ENCODE peak calls at places on chromosomes 13 and 19, in six cellular contexts. One of them, this sample, is unnamed.

GRCh38 chr13:29937836-29938235 is 87.4 kb upstream of the UBL3 start:
- DNase-seq in mucosa of descending colon: no peak
- DNase-seq in lower leg skin: no peak
- DNase-seq in thoracic aorta: no peak
- DNase-seq in AG04450: no peak
- DNase-seq in CD4-positive, alpha-beta T cell: peak
- DNase-seq in this sample: no peak

GRCh38 chr13:25771641-25772478 is 280.0 kb downstream of the SHISA2 start:
- DNase-seq in AG04450: no peak
- DNase-seq in mucosa of descending colon: no peak
- DNase-seq in thoracic aorta: no peak
- DNase-seq in CD4-positive, alpha-beta T cell: no peak
- DNase-seq in lower leg skin: no peak
- DNase-seq in this sample: no peak

GRCh38 chr19:50230379-50231351 is 27.2 kb downstream of the MYH14 start:
- DNase-seq in lower leg skin: no peak
- DNase-seq in thoracic aorta: no peak
- DNase-seq in CD4-positive, alpha-beta T cell: no peak
- DNase-seq in mucosa of descending colon: no peak
- DNase-seq in AG04450: no peak
- DNase-seq in this sample: no peak

GRCh38 chr13:77124423-77124822 is 97.5 kb upstream of the FBXL3 start:
- DNase-seq in mucosa of descending colon: no peak
- DNase-seq in CD4-positive, alpha-beta T cell: no peak
- DNase-seq in thoracic aorta: no peak
- DNase-seq in lower leg skin: no peak
- DNase-seq in AG04450: no peak
- DNase-seq in this sample: no peak

GRCh38 chr19:51122112-51122981 is 2.4 kb upstream of the SIGLEC9 start:
- DNase-seq in AG04450: no peak
- DNase-seq in lower leg skin: no peak
- DNase-seq in thoracic aorta: no peak
- DNase-seq in mucosa of descending colon: peak
- DNase-seq in CD4-positive, alpha-beta T cell: no peak
- DNase-seq in this sample: no peak

GRCh38 chr13:38202730-38203129 is 146.9 kb upstream of the UFM1 start:
- DNase-seq in mucosa of descending colon: no peak
- DNase-seq in CD4-positive, alpha-beta T cell: no peak
- DNase-seq in lower leg skin: no peak
- DNase-seq in AG04450: no peak
- DNase-seq in thoracic aorta: no peak
- DNase-seq in this sample: no peak

GRCh38 chr19:52094526-52094925 is 1.0 kb downstream of the ZNF841 start:
- DNase-seq in mucosa of descending colon: no peak
- DNase-seq in CD4-positive, alpha-beta T cell: no peak
- DNase-seq in thoracic aorta: no peak
- DNase-seq in lower leg skin: no peak
- DNase-seq in AG04450: no peak
- DNase-seq in this sample: no peak

GRCh38 chr13:23381877-23382276 is 51.6 kb downstream of the SACS start:
- DNase-seq in CD4-positive, alpha-beta T cell: no peak
- DNase-seq in lower leg skin: no peak
- DNase-seq in thoracic aorta: no peak
- DNase-seq in AG04450: no peak
- DNase-seq in mucosa of descending colon: no peak
- DNase-seq in this sample: no peak

GRCh38 chr13:98032168-98032567 is 78.7 kb downstream of the IPO5 start:
- DNase-seq in mucosa of descending colon: no peak
- DNase-seq in thoracic aorta: no peak
- DNase-seq in AG04450: no peak
- DNase-seq in lower leg skin: no peak
- DNase-seq in CD4-positive, alpha-beta T cell: no peak
- DNase-seq in this sample: no peak

GRCh38 chr19:1106841-1107654 is 3.3 kb downstream of the GPX4 start:
- DNase-seq in thoracic aorta: no peak
- DNase-seq in mucosa of descending colon: no peak
- DNase-seq in AG04450: no peak
- DNase-seq in CD4-positive, alpha-beta T cell: no peak
- DNase-seq in lower leg skin: no peak
- DNase-seq in this sample: peak

GRCh38 chr13:33633701-33634525 is 184.0 kb upstream of the RFC3 start:
- DNase-seq in mucosa of descending colon: no peak
- DNase-seq in lower leg skin: no peak
- DNase-seq in thoracic aorta: no peak
- DNase-seq in CD4-positive, alpha-beta T cell: no peak
- DNase-seq in AG04450: no peak
- DNase-seq in this sample: no peak

GRCh38 chr13:43963726-43964125 is 84.0 kb downstream of the LACC1 start:
- DNase-seq in mucosa of descending colon: no peak
- DNase-seq in CD4-positive, alpha-beta T cell: no peak
- DNase-seq in lower leg skin: no peak
- DNase-seq in AG04450: no peak
- DNase-seq in thoracic aorta: no peak
- DNase-seq in this sample: no peak

GRCh38 chr13:31846984-31847752 is 107.8 kb downstream of the RXFP2 start:
- DNase-seq in CD4-positive, alpha-beta T cell: no peak
- DNase-seq in mucosa of descending colon: no peak
- DNase-seq in AG04450: no peak
- DNase-seq in thoracic aorta: no peak
- DNase-seq in lower leg skin: no peak
- DNase-seq in this sample: no peak

GRCh38 chr13:98524391-98524790 is 52.5 kb downstream of the STK24 start:
- DNase-seq in AG04450: no peak
- DNase-seq in mucosa of descending colon: no peak
- DNase-seq in lower leg skin: no peak
- DNase-seq in CD4-positive, alpha-beta T cell: no peak
- DNase-seq in thoracic aorta: no peak
- DNase-seq in this sample: no peak

GRCh38 chr13:24214528-24214927 is 54.0 kb downstream of the SPATA13 start:
- DNase-seq in AG04450: no peak
- DNase-seq in CD4-positive, alpha-beta T cell: no peak
- DNase-seq in thoracic aorta: no peak
- DNase-seq in lower leg skin: no peak
- DNase-seq in mucosa of descending colon: no peak
- DNase-seq in this sample: no peak

GRCh38 chr19:16026756-16027155 is 49.5 kb upstream of the TPM4 start:
- DNase-seq in CD4-positive, alpha-beta T cell: no peak
- DNase-seq in AG04450: no peak
- DNase-seq in mucosa of descending colon: no peak
- DNase-seq in lower leg skin: no peak
- DNase-seq in thoracic aorta: no peak
- DNase-seq in this sample: no peak

GRCh38 chr13:79229761-79230160 is 176.3 kb downstream of the RBM26 start:
- DNase-seq in thoracic aorta: no peak
- DNase-seq in CD4-positive, alpha-beta T cell: no peak
- DNase-seq in lower leg skin: no peak
- DNase-seq in mucosa of descending colon: no peak
- DNase-seq in AG04450: no peak
- DNase-seq in this sample: no peak

GRCh38 chr13:96091932-96092253 is 2.0 kb downstream of the HS6ST3 start:
- DNase-seq in thoracic aorta: no peak
- DNase-seq in CD4-positive, alpha-beta T cell: no peak
- DNase-seq in mucosa of descending colon: no peak
- DNase-seq in lower leg skin: no peak
- DNase-seq in AG04450: no peak
- DNase-seq in this sample: no peak

GRCh38 chr13:96090240-96091101 is 564 bp downstream of the HS6ST3 start:
- DNase-seq in thoracic aorta: no peak
- DNase-seq in mucosa of descending colon: no peak
- DNase-seq in AG04450: no peak
- DNase-seq in lower leg skin: no peak
- DNase-seq in CD4-positive, alpha-beta T cell: no peak
- DNase-seq in this sample: no peak

GRCh38 chr13:96089749-96090239 is at the start of gene HS6ST3:
- DNase-seq in lower leg skin: no peak
- DNase-seq in CD4-positive, alpha-beta T cell: no peak
- DNase-seq in AG04450: no peak
- DNase-seq in thoracic aorta: no peak
- DNase-seq in mucosa of descending colon: peak
- DNase-seq in this sample: no peak

GRCh38 chr13:96093296-96094006 is 3.5 kb downstream of the HS6ST3 start:
- DNase-seq in lower leg skin: no peak
- DNase-seq in thoracic aorta: no peak
- DNase-seq in CD4-positive, alpha-beta T cell: no peak
- DNase-seq in AG04450: no peak
- DNase-seq in mucosa of descending colon: no peak
- DNase-seq in this sample: no peak

GRCh38 chr13:96091164-96091931 is 1.4 kb downstream of the HS6ST3 start:
- DNase-seq in lower leg skin: no peak
- DNase-seq in mucosa of descending colon: peak
- DNase-seq in thoracic aorta: no peak
- DNase-seq in AG04450: no peak
- DNase-seq in CD4-positive, alpha-beta T cell: no peak
- DNase-seq in this sample: no peak
- TF ChIP-seq CTCF in lower leg skin: no peak
- TF ChIP-seq CTCF in mucosa of descending colon: no peak
- TF ChIP-seq CTCF in thoracic aorta: no peak
- TF ChIP-seq CTCF in AG04450: no peak
- TF ChIP-seq CTCF in CD4-positive, alpha-beta T cell: no peak
- TF ChIP-seq CTCF in this sample: no peak

GRCh38 chr13:111153977-111154332 is 38.8 kb downstream of the ARHGEF7 start:
- DNase-seq in mucosa of descending colon: peak
- DNase-seq in AG04450: no peak
- DNase-seq in thoracic aorta: no peak
- DNase-seq in CD4-positive, alpha-beta T cell: peak
- DNase-seq in lower leg skin: peak
- DNase-seq in this sample: peak
- TF ChIP-seq CTCF in mucosa of descending colon: no peak
- TF ChIP-seq CTCF in AG04450: peak
- TF ChIP-seq CTCF in thoracic aorta: peak
- TF ChIP-seq CTCF in CD4-positive, alpha-beta T cell: peak
- TF ChIP-seq CTCF in lower leg skin: no peak
- TF ChIP-seq CTCF in this sample: no peak

DNA sequence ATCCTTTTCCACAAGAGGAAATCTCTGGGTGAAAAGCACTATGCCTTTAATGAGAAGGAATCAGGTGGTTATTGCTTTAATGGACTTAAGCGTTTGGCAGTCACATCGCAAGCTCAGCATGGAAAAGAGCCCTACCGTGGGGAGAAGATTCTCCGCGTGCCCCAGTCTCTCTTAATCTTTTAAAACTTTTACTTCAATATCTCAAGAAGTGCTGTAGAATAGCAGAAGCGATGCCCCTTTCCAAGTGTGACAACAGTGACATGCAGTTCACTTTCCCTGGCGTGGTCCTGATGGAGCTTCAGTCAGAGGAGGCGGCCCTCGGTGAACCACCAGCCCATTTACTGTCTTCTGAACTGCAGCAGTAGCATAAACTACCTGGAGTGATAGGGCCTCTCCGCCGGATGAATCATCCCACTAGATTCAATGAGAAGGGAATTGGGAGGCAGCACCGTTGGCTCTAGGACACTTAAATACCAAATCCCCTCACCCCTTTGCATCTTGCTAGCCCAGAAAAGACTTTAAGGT is 112.7 kb upstream of the GPR12 start:
- DNase-seq in AG04450: no peak
- DNase-seq in thoracic aorta: no peak
- DNase-seq in lower leg skin: no peak
- DNase-seq in mucosa of descending colon: no peak
- DNase-seq in CD4-positive, alpha-beta T cell: no peak
- DNase-seq in this sample: no peak
- TF ChIP-seq CTCF in AG04450: no peak
- TF ChIP-seq CTCF in thoracic aorta: no peak
- TF ChIP-seq CTCF in lower leg skin: no peak
- TF ChIP-seq CTCF in mucosa of descending colon: no peak
- TF ChIP-seq CTCF in CD4-positive, alpha-beta T cell: no peak
- TF ChIP-seq CTCF in this sample: no peak

GRCh38 chr19:45895519-45895972 is 6.9 kb downstream of the MYPOP start:
- DNase-seq in CD4-positive, alpha-beta T cell: no peak
- DNase-seq in AG04450: no peak
- DNase-seq in thoracic aorta: no peak
- DNase-seq in lower leg skin: no peak
- DNase-seq in mucosa of descending colon: no peak
- DNase-seq in this sample: no peak
- TF ChIP-seq CTCF in CD4-positive, alpha-beta T cell: no peak
- TF ChIP-seq CTCF in AG04450: no peak
- TF ChIP-seq CTCF in thoracic aorta: no peak
- TF ChIP-seq CTCF in lower leg skin: no peak
- TF ChIP-seq CTCF in mucosa of descending colon: no peak
- TF ChIP-seq CTCF in this sample: no peak

GRCh38 chr19:18496167-18496979 is 25.5 kb downstream of the ELL start:
- DNase-seq in thoracic aorta: no peak
- DNase-seq in mucosa of descending colon: peak
- DNase-seq in CD4-positive, alpha-beta T cell: peak
- DNase-seq in lower leg skin: no peak
- DNase-seq in AG04450: no peak
- DNase-seq in this sample: peak
- TF ChIP-seq CTCF in thoracic aorta: no peak
- TF ChIP-seq CTCF in mucosa of descending colon: no peak
- TF ChIP-seq CTCF in CD4-positive, alpha-beta T cell: no peak
- TF ChIP-seq CTCF in lower leg skin: no peak
- TF ChIP-seq CTCF in AG04450: no peak
- TF ChIP-seq CTCF in this sample: no peak

GRCh38 chr13:20952838-20953237 is 50.3 kb upstream of the XPO4 start:
- DNase-seq in mucosa of descending colon: no peak
- DNase-seq in CD4-positive, alpha-beta T cell: no peak
- DNase-seq in AG04450: no peak
- DNase-seq in lower leg skin: no peak
- DNase-seq in thoracic aorta: no peak
- DNase-seq in this sample: no peak
- TF ChIP-seq CTCF in mucosa of descending colon: no peak
- TF ChIP-seq CTCF in CD4-positive, alpha-beta T cell: no peak
- TF ChIP-seq CTCF in AG04450: no peak
- TF ChIP-seq CTCF in lower leg skin: no peak
- TF ChIP-seq CTCF in thoracic aorta: no peak
- TF ChIP-seq CTCF in this sample: no peak

This sample was measured in Calu3.